ENCODE peak calls at places on chromosomes 11 and 22, in ten cellular contexts. S, A, Q, B, J, P, V, W, U and N are unnamed samples.

GRCh38 chr22:31604746-31605705 is 57.0 kb downstream of the PISD start:
- DNase-seq in U (no peak), W (no peak), P (peak; percentile 16), B (no peak), A (no peak), V (no peak), Q (no peak), S (no peak), J (no peak), N (no peak)

GRCh38 chr11:47243454-47243853 is 5.2 kb downstream of the ACP2 start:
- DNase-seq in J (no peak), Q (no peak), B (no peak), P (no peak), U (no peak), A (no peak), V (no peak), S (peak; percentile 71), W (no peak), N (no peak)

GRCh38 chr11:57157624-57158023 is 24.1 kb upstream of the LRRC55 start:
- DNase-seq in A (no peak), B (no peak), J (no peak), U (no peak), Q (no peak), V (no peak), S (no peak), P (no peak), W (no peak), N (no peak)

GRCh38 chr11:62472063-62472884 is 53.4 kb downstream of the SCGB1A1 start:
- DNase-seq in Q (no peak), B (no peak), S (peak; percentile 52), U (peak; percentile 31), J (no peak), W (no peak), P (no peak), A (no peak), V (no peak), N (no peak)

GRCh38 chr11:119516060-119516459 is 93.1 kb upstream of the THY1 start:
- DNase-seq in Q (no peak), B (no peak), W (no peak), P (no peak), V (no peak), A (no peak), J (no peak), S (no peak), U (no peak), N (no peak)

GRCh38 chr22:29916007-29916544 is 33.1 kb downstream of the MTMR3 start:
- DNase-seq in V (no peak), B (no peak), P (no peak), W (no peak), Q (peak; percentile 1), J (no peak), U (no peak), S (peak; percentile 60), A (no peak), N (no peak)

GRCh38 chr11:75925785-75926164 is 110.8 kb downstream of the UVRAG start:
- DNase-seq in J (no peak), P (no peak), W (no peak), U (no peak), Q (no peak), S (no peak), V (no peak), B (no peak), A (no peak), N (no peak)

GRCh38 chr11:126712017-126712625 is 288.4 kb downstream of the KIRREL3 start:
- DNase-seq in S (no peak), W (no peak), P (no peak), Q (no peak), U (no peak), V (no peak), A (no peak), J (no peak), B (no peak), N (no peak)

GRCh38 chr11:62680825-62681240 is 2.0 kb upstream of the UBXN1 start:
- DNase-seq in A (no peak), J (peak; percentile 82), P (peak; percentile 62), U (no peak), V (no peak), B (no peak), W (no peak), S (peak; percentile 90), Q (peak; percentile 56), N (no peak)

GRCh38 chr22:22431271-22432220 is 77.0 kb downstream of the ZNF280B start:
- DNase-seq in P (peak; percentile 84), V (peak; percentile 26), A (peak; percentile 33), J (peak; percentile 57), Q (peak; percentile 30), B (peak; percentile 14), W (peak; percentile 74), S (peak; percentile 46), U (peak; percentile 45), N (no peak)

GRCh38 chr11:44633641-44634040 is 68.2 kb downstream of the CD82 start:
- DNase-seq in A (no peak), J (no peak), U (no peak), W (peak; percentile 46), S (no peak), V (no peak), B (no peak), Q (no peak), P (peak; percentile 57), N (no peak)

GRCh38 chr22:46425011-46425410 is 89.5 kb downstream of the TRMU start:
- DNase-seq in W (no peak), S (peak; percentile 3), A (no peak), V (no peak), P (no peak), B (no peak), Q (peak; percentile 19), J (no peak), U (no peak), N (no peak)

GRCh38 chr11:79860336-79860735 is 419.5 kb upstream of the TENM4 start:
- DNase-seq in P (no peak), U (no peak), V (no peak), Q (no peak), W (no peak), S (no peak), J (no peak), A (no peak), B (no peak), N (no peak)